ENCODE peak calls at places on chromosomes 12 and 14, in five cellular contexts. E, C, D, Q and P are unnamed samples.

GRCh38 chr12:126807312-126807711 is 1459.7 kb upstream of the TMEM132C start:
- DNase-seq in E (peak), Q (no peak), C (no peak), D (no peak), P (no peak)

GRCh38 chr14:104460920-104461651 is 118.5 kb upstream of the C14orf180 start:
- DNase-seq in E (peak), C (no peak), Q (no peak), D (peak), P (no peak)

GRCh38 chr14:90675399-90675798 is 140.8 kb downstream of the TTC7B start:
- DNase-seq in C (no peak), Q (peak), D (no peak), E (no peak), P (no peak)

GRCh38 chr12:109677323-109677722 is 36.3 kb upstream of the FAM222A start:
- DNase-seq in D (peak), C (no peak), Q (no peak), E (no peak), P (no peak)

GRCh38 chr12:110382683-110383082 is 20.8 kb downstream of the ANAPC7 start:
- DNase-seq in D (no peak), C (no peak), Q (no peak), E (no peak), P (no peak)

GRCh38 chr12:67991158-67991557 is 1.9 kb downstream of the IFNG-AS1 start:
- DNase-seq in Q (no peak), D (no peak), C (no peak), E (no peak), P (no peak)

GRCh38 chr14:82011460-82011859 is 477.8 kb upstream of the SEL1L start:
- DNase-seq in Q (no peak), E (no peak), D (no peak), C (no peak), P (no peak)

GRCh38 chr12:70919597-70920035 is 922 bp downstream of the PTPRR start:
- DNase-seq in E (peak), C (no peak), Q (peak), D (peak), P (peak)

GRCh38 chr12:14057895-14058294 is 76.5 kb upstream of the GRIN2B start:
- DNase-seq in C (no peak), E (no peak), Q (no peak), D (no peak), P (no peak)

GRCh38 chr14:41607119-41607785 is 576 bp downstream of the LRFN5 start:
- DNase-seq in D (peak), C (no peak), Q (peak), E (no peak), P (no peak)